ENCODE peak calls at places on chromosomes 4 and X, in seven cellular contexts. One of them, this sample, is unnamed.

GRCh38 chr4:166042510-166043055 is 169.5 kb downstream of the TLL1 start:
- DNase-seq in sigmoid colon: no peak
- DNase-seq in ovary: no peak
- DNase-seq in lower leg skin: no peak
- DNase-seq in OCI-LY7: no peak
- DNase-seq in uterus: no peak
- DNase-seq in foreskin fibroblast: peak
- DNase-seq in this sample: no peak

GRCh38 chr4:79697444-79697843 is 289.4 kb upstream of the GK2 start:
- DNase-seq in ovary: no peak
- DNase-seq in lower leg skin: no peak
- DNase-seq in sigmoid colon: no peak
- DNase-seq in OCI-LY7: no peak
- DNase-seq in uterus: no peak
- DNase-seq in foreskin fibroblast: no peak
- DNase-seq in this sample: no peak

GRCh38 chr4:182795446-182796238 is 121.5 kb downstream of the DCTD start:
- DNase-seq in lower leg skin: no peak
- DNase-seq in OCI-LY7: no peak
- DNase-seq in ovary: no peak
- DNase-seq in uterus: no peak
- DNase-seq in sigmoid colon: no peak
- DNase-seq in foreskin fibroblast: no peak
- DNase-seq in this sample: no peak

GRCh38 chrX:119482497-119483480 is 14.5 kb downstream of the SLC25A5 start:
- DNase-seq in foreskin fibroblast: peak
- DNase-seq in lower leg skin: peak
- DNase-seq in uterus: peak
- DNase-seq in sigmoid colon: peak
- DNase-seq in OCI-LY7: no peak
- DNase-seq in ovary: peak
- DNase-seq in this sample: peak

GRCh38 chr4:67762091-67762490 is 7.9 kb upstream of the GNRHR start:
- DNase-seq in lower leg skin: no peak
- DNase-seq in foreskin fibroblast: peak
- DNase-seq in OCI-LY7: no peak
- DNase-seq in ovary: no peak
- DNase-seq in sigmoid colon: no peak
- DNase-seq in uterus: no peak
- DNase-seq in this sample: no peak

GRCh38 chr4:24244663-24245519 is 339.5 kb downstream of the DHX15 start:
- DNase-seq in OCI-LY7: no peak
- DNase-seq in ovary: no peak
- DNase-seq in foreskin fibroblast: peak
- DNase-seq in lower leg skin: no peak
- DNase-seq in uterus: no peak
- DNase-seq in sigmoid colon: no peak
- DNase-seq in this sample: no peak

GRCh38 chr4:94577136-94577535 is 125.4 kb downstream of the PDLIM5 start:
- DNase-seq in OCI-LY7: no peak
- DNase-seq in lower leg skin: no peak
- DNase-seq in foreskin fibroblast: peak
- DNase-seq in sigmoid colon: peak
- DNase-seq in uterus: peak
- DNase-seq in ovary: peak
- DNase-seq in this sample: no peak

GRCh38 chrX:119617511-119618164 is 11.4 kb upstream of the NKRF start:
- DNase-seq in uterus: no peak
- DNase-seq in OCI-LY7: peak
- DNase-seq in foreskin fibroblast: no peak
- DNase-seq in lower leg skin: no peak
- DNase-seq in ovary: no peak
- DNase-seq in sigmoid colon: no peak
- DNase-seq in this sample: no peak

GRCh38 chr4:10154241-10154640 is 37.6 kb upstream of the WDR1 start:
- DNase-seq in foreskin fibroblast: no peak
- DNase-seq in OCI-LY7: no peak
- DNase-seq in uterus: no peak
- DNase-seq in lower leg skin: no peak
- DNase-seq in ovary: no peak
- DNase-seq in sigmoid colon: no peak
- DNase-seq in this sample: no peak

GRCh38 chr4:174423257-174423944 is 98.9 kb downstream of the HPGD start:
- DNase-seq in foreskin fibroblast: peak
- DNase-seq in lower leg skin: peak
- DNase-seq in ovary: no peak
- DNase-seq in sigmoid colon: no peak
- DNase-seq in uterus: peak
- DNase-seq in OCI-LY7: no peak
- DNase-seq in this sample: no peak

GRCh38 chr4:158870282-158871049 is 101.6 kb downstream of the FNIP2 start:
- DNase-seq in OCI-LY7: peak
- DNase-seq in uterus: no peak
- DNase-seq in ovary: peak
- DNase-seq in lower leg skin: no peak
- DNase-seq in sigmoid colon: no peak
- DNase-seq in foreskin fibroblast: no peak
- DNase-seq in this sample: no peak

GRCh38 chr4:173494013-173494970 is 35.7 kb downstream of the HAND2 start:
- DNase-seq in uterus: peak
- DNase-seq in foreskin fibroblast: peak
- DNase-seq in ovary: peak
- DNase-seq in sigmoid colon: peak
- DNase-seq in OCI-LY7: peak
- DNase-seq in lower leg skin: no peak
- DNase-seq in this sample: peak

GRCh38 chr4:182144621-182145359 is 98.4 kb upstream of the TENM3 start:
- DNase-seq in ovary: peak
- DNase-seq in lower leg skin: no peak
- DNase-seq in sigmoid colon: no peak
- DNase-seq in uterus: peak
- DNase-seq in foreskin fibroblast: peak
- DNase-seq in OCI-LY7: no peak
- DNase-seq in this sample: no peak

GRCh38 chrX:3181846-3182245 is 140.6 kb downstream of the ARSF start:
- DNase-seq in foreskin fibroblast: peak
- DNase-seq in lower leg skin: no peak
- DNase-seq in OCI-LY7: no peak
- DNase-seq in uterus: no peak
- DNase-seq in sigmoid colon: no peak
- DNase-seq in ovary: no peak
- DNase-seq in this sample: no peak

GRCh38 chr4:2469192-2469984 is 482 bp downstream of the RNF4 start:
- DNase-seq in uterus: peak
- DNase-seq in sigmoid colon: no peak
- DNase-seq in lower leg skin: peak
- DNase-seq in foreskin fibroblast: peak
- DNase-seq in ovary: peak
- DNase-seq in OCI-LY7: peak
- DNase-seq in this sample: peak

GRCh38 chr4:86891785-86892638 is at the start of gene C4orf36:
- DNase-seq in lower leg skin: peak
- DNase-seq in sigmoid colon: peak
- DNase-seq in ovary: peak
- DNase-seq in foreskin fibroblast: peak
- DNase-seq in uterus: peak
- DNase-seq in OCI-LY7: no peak
- DNase-seq in this sample: peak

GRCh38 chr4:185254434-185254833 is 45.0 kb downstream of the SNX25 start:
- DNase-seq in lower leg skin: no peak
- DNase-seq in OCI-LY7: no peak
- DNase-seq in foreskin fibroblast: no peak
- DNase-seq in ovary: no peak
- DNase-seq in uterus: no peak
- DNase-seq in sigmoid colon: no peak
- DNase-seq in this sample: peak

DNA sequence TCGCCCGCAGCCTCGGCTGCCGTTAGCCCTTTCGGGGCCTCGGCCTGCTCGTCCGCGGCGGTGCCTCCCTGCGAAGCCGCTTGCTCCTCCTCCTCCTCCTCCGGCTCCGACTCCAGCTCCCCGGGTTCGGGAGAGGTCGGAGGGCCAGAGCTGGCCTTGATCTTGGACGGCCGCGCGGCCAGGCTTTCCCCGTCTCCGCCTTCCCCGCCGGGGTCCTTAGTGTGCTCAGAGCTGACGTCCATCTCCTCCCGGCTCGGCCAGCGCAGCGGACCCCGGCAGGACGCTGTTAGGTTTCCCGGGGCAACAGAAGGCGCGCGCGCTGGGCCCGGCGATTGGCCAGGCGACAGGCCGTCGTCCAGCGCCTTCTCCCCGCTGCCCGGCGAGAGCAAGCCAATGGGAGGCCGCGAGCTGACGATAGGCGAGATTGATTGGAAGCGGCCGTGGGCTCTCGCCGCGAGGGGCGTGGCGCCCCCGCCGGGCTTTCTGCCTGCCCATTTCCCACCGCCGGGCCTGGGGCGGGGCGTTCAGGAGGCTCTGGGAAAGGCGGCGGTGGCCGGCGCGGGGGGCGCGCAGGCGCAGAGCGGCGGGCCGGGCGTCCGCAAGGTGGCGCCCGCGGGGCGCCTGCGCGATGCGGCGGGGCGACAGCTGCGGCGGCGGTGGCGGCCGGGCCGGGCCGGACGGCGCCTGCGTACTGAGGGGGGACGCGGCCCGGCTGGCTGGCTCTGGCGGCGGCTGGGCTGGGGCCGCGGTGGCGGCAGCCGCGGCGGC is at the start of gene TADA2B:
- DNase-seq in sigmoid colon: peak
- DNase-seq in uterus: peak
- DNase-seq in lower leg skin: peak
- DNase-seq in ovary: peak
- DNase-seq in foreskin fibroblast: peak
- DNase-seq in OCI-LY7: peak
- DNase-seq in this sample: peak
- H3K4me3 ChIP-seq in sigmoid colon: peak
- H3K4me3 ChIP-seq in uterus: peak
- H3K4me3 ChIP-seq in lower leg skin: peak
- H3K4me3 ChIP-seq in ovary: peak
- H3K4me3 ChIP-seq in foreskin fibroblast: peak
- H3K4me3 ChIP-seq in OCI-LY7: peak
- H3K4me3 ChIP-seq in this sample: peak

GRCh38 chrX:54711735-54712134 is 86.3 kb downstream of the ITIH6 start:
- DNase-seq in ovary: no peak
- DNase-seq in lower leg skin: no peak
- DNase-seq in foreskin fibroblast: no peak
- DNase-seq in OCI-LY7: no peak
- DNase-seq in sigmoid colon: no peak
- DNase-seq in uterus: no peak
- DNase-seq in this sample: no peak

GRCh38 chrX:54710920-54711319 is 87.1 kb downstream of the ITIH6 start:
- DNase-seq in sigmoid colon: no peak
- DNase-seq in ovary: no peak
- DNase-seq in uterus: no peak
- DNase-seq in OCI-LY7: no peak
- DNase-seq in lower leg skin: no peak
- DNase-seq in foreskin fibroblast: no peak
- DNase-seq in this sample: no peak

GRCh38 chrX:54708404-54708803 is 89.7 kb downstream of the ITIH6 start:
- DNase-seq in sigmoid colon: no peak
- DNase-seq in OCI-LY7: no peak
- DNase-seq in uterus: no peak
- DNase-seq in foreskin fibroblast: no peak
- DNase-seq in ovary: no peak
- DNase-seq in lower leg skin: no peak
- DNase-seq in this sample: no peak
- H3K4me3 ChIP-seq in sigmoid colon: no peak
- H3K4me3 ChIP-seq in OCI-LY7: no peak
- H3K4me3 ChIP-seq in uterus: no peak
- H3K4me3 ChIP-seq in foreskin fibroblast: no peak
- H3K4me3 ChIP-seq in ovary: no peak
- H3K4me3 ChIP-seq in lower leg skin: no peak
- H3K4me3 ChIP-seq in this sample: no peak

GRCh38 chr4:53616219-53616618 is 24.9 kb upstream of the LNX1 start:
- DNase-seq in uterus: no peak
- DNase-seq in lower leg skin: no peak
- DNase-seq in foreskin fibroblast: no peak
- DNase-seq in OCI-LY7: no peak
- DNase-seq in ovary: no peak
- DNase-seq in sigmoid colon: no peak
- DNase-seq in this sample: no peak
- H3K4me3 ChIP-seq in uterus: no peak
- H3K4me3 ChIP-seq in lower leg skin: no peak
- H3K4me3 ChIP-seq in foreskin fibroblast: no peak
- H3K4me3 ChIP-seq in OCI-LY7: no peak
- H3K4me3 ChIP-seq in ovary: no peak
- H3K4me3 ChIP-seq in sigmoid colon: no peak
- H3K4me3 ChIP-seq in this sample: no peak

DNA sequence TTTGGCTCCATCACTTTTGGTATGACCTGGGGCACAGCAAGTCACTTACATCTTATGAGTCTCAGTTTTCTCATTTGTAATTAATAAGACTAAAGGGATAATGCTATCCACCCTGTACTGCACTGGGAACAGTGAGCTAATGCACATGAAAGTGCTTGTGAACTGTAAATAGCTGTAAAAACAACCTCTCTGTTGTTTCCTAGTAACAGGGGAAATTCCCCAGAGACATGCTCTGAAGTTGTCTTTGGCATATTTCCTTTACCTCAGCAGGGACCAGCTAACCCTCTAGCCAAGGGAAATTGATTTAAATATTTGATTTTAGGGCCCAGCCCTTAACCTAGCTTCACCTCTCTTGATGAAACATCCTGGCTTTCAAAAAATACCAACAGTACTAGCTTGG is 6.1 kb upstream of the CYSLTR1 start:
- DNase-seq in foreskin fibroblast: peak
- DNase-seq in sigmoid colon: no peak
- DNase-seq in uterus: no peak
- DNase-seq in OCI-LY7: peak
- DNase-seq in ovary: no peak
- DNase-seq in lower leg skin: no peak
- DNase-seq in this sample: peak
- H3K4me3 ChIP-seq in foreskin fibroblast: no peak
- H3K4me3 ChIP-seq in sigmoid colon: no peak
- H3K4me3 ChIP-seq in uterus: no peak
- H3K4me3 ChIP-seq in OCI-LY7: no peak
- H3K4me3 ChIP-seq in ovary: no peak
- H3K4me3 ChIP-seq in lower leg skin: no peak
- H3K4me3 ChIP-seq in this sample: no peak